ENCODE peak calls at places on chromosomes 5 and 9, in eight cellular contexts. U, W, X, V, O, J, G and Y are unnamed samples.

GRCh38 chr5:82910905-82911304 is 166.3 kb downstream of the TMEM167A start:
- DNase-seq in U (no peak), V (no peak), J (peak; percentile 21), W (no peak), X (no peak), G (no peak), O (no peak), Y (no peak)

GRCh38 chr9:24487946-24488345 is 57.8 kb downstream of the IZUMO3 start:
- DNase-seq in V (no peak), X (no peak), W (no peak), U (no peak), G (no peak), J (no peak), O (no peak), Y (no peak)

GRCh38 chr9:129929467-129930125 is 94.3 kb downstream of the USP20 start:
- DNase-seq in V (no peak), G (no peak), U (no peak), J (no peak), X (peak; percentile 57), O (no peak), W (no peak), Y (no peak)

GRCh38 chr5:170832241-170832640 is 29.6 kb upstream of the RANBP17 start:
- DNase-seq in O (no peak), U (no peak), X (no peak), W (no peak), G (no peak), J (no peak), V (no peak), Y (no peak)

GRCh38 chr9:33250458-33250995 is 10.6 kb downstream of the SPINK4 start:
- DNase-seq in U (no peak), X (peak; percentile 66), W (no peak), J (peak; percentile 44), V (no peak), O (no peak), G (no peak), Y (peak; percentile 49)

GRCh38 chr9:7360513-7360912 is 439.1 kb downstream of the DMAC1 start:
- DNase-seq in J (no peak), G (no peak), W (no peak), X (no peak), O (no peak), V (no peak), U (no peak), Y (no peak)

GRCh38 chr5:96876292-96876850 is at the start of gene ERAP2:
- DNase-seq in G (peak; percentile 76), J (peak; percentile 53), V (no peak), O (no peak), W (no peak), U (no peak), X (peak; percentile 80), Y (peak; percentile 56)

GRCh38 chr5:158289967-158290366 is 431.0 kb upstream of the CLINT1 start:
- DNase-seq in J (no peak), G (no peak), W (no peak), O (no peak), X (no peak), V (no peak), U (no peak), Y (no peak)

GRCh38 chr5:38603691-38604090 is 47.2 kb upstream of the LIFR start:
- DNase-seq in O (no peak), V (no peak), U (no peak), X (peak; percentile 82), J (peak; percentile 41), G (peak; percentile 50), W (no peak), Y (no peak)

GRCh38 chr5:149450199-149450598 is 71.1 kb upstream of the IL17B start:
- DNase-seq in U (no peak), O (peak; percentile 74), V (peak; percentile 80), W (peak; percentile 68), X (peak; percentile 75), J (peak; percentile 91), G (peak; percentile 65), Y (peak; percentile 92)

DNA sequence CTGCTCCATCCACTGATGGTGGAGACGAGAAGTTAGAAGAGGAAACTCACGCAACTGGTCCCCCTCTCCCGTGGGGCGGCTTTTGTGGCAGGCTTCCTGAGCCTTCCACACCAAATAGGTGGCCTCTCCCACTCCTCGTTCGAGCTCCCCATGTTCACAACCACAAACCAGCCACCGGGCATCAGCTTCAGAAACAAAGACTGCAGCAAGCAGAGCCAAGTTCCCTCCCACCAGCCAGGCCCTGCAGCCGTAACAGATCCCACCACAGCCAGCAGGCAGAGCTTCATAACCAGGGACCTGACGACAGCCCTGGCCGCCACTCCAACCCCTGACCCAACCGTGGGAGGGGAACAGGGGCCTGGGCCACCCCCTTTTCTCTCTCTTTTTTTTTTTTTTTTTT is 90.8 kb upstream of the LMX1B start:
- DNase-seq in G (no peak), X (no peak), V (no peak), J (no peak), W (no peak), O (no peak), U (no peak), Y (no peak)
- TF ChIP-seq CTCF in G (no peak), X (no peak), V (no peak), J (no peak), W (no peak), O (no peak), U (no peak), Y (no peak)

GRCh38 chr9:16884952-16885513 is 14.6 kb upstream of the BNC2 start:
- DNase-seq in O (no peak), U (no peak), J (peak; percentile 72), G (no peak), W (no peak), X (peak; percentile 98), V (no peak), Y (peak; percentile 61)
- H3K4me3 ChIP-seq in O (no peak overlapping the region), U (no peak overlapping the region), J (no peak overlapping the region), G (no peak overlapping the region), W (no peak overlapping the region), X (no peak overlapping the region), V (no peak overlapping the region), Y (no peak overlapping the region)

DNA sequence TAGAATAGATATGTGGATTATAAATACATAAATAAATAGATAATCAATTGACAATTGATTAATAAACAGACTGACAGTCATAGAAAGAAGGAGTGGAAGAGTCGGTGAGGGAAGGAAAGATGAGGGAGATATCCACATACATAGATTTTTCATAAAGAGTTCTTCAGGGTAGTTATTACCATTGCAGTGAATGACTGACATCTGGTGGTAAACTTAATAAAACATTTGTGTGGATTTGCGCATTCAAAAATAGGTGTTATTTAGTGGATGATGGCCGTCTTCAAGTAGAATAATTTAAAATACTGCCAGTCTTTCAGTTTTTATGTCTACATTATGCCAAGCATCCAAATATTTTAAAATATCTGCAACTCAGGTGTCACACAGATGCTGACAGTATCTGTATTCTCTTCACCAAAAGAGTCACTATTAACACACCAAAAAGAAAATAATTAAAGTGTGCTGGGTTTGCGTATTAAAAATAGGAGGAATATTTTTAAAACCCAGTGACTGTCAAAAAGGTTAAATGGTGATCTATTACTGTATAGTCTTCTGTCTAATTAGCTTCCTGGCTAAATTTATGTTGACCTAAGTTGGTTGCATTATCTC is 78.8 kb downstream of the GIN1 start:
- DNase-seq in O (no peak), U (no peak), V (no peak), X (peak; percentile 57), G (peak; percentile 65), W (no peak), J (peak; percentile 74), Y (peak; percentile 82)
- TF ChIP-seq CTCF in O (peak; percentile 38), U (peak; percentile 13), V (peak; percentile 61), X (peak; percentile 35), G (peak; percentile 33), W (peak; percentile 59), J (peak; percentile 38), Y (peak; percentile 51)

GRCh38 chr9:105710638-105711037 is 16.3 kb downstream of the TMEM38B start:
- DNase-seq in V (peak; percentile 46), U (no peak), W (no peak), O (no peak), X (no peak), G (no peak), J (no peak), Y (no peak)

GRCh38 chr9:105712297-105712696 is 18.0 kb downstream of the TMEM38B start:
- DNase-seq in W (no peak), J (no peak), G (no peak), V (no peak), U (no peak), X (no peak), O (no peak), Y (no peak)

GRCh38 chr9:105712773-105713172 is 18.4 kb downstream of the TMEM38B start:
- DNase-seq in G (no peak), V (peak; percentile 25), W (peak; percentile 42), X (no peak), U (no peak), J (no peak), O (no peak), Y (no peak)

GRCh38 chr9:105713260-105713938 is 19.1 kb downstream of the TMEM38B start:
- DNase-seq in G (no peak), U (no peak), X (no peak), J (no peak), O (no peak), V (no peak), W (no peak), Y (no peak)

GRCh38 chr9:105711867-105712266 is 17.5 kb downstream of the TMEM38B start:
- DNase-seq in O (no peak), V (peak; percentile 87), U (no peak), W (no peak), X (no peak), J (no peak), G (no peak), Y (no peak)
- H3K4me3 ChIP-seq in O (no peak overlapping the region), V (no peak overlapping the region), U (no peak overlapping the region), W (no peak overlapping the region), X (no peak overlapping the region), J (no peak overlapping the region), G (no peak overlapping the region), Y (no peak overlapping the region)

GRCh38 chr5:142926549-142926948 is 156.4 kb downstream of the ARHGAP26 start:
- DNase-seq in G (no peak), O (no peak), W (no peak), V (no peak), J (no peak), U (peak; percentile 77), X (no peak), Y (no peak)

GRCh38 chr5:142922223-142922952 is 152.2 kb downstream of the ARHGAP26 start:
- DNase-seq in W (no peak), G (peak; percentile 65), O (no peak), X (peak; percentile 62), U (no peak), V (no peak), J (peak; percentile 66), Y (peak; percentile 79)

GRCh38 chr5:142925795-142926194 is 155.6 kb downstream of the ARHGAP26 start:
- DNase-seq in V (no peak), O (no peak), U (peak; percentile 55), G (peak; percentile 81), J (peak; percentile 62), X (peak; percentile 55), W (no peak), Y (peak; percentile 75)

GRCh38 chr5:142920888-142921612 is 150.9 kb downstream of the ARHGAP26 start:
- DNase-seq in U (no peak), V (no peak), J (no peak), G (no peak), W (no peak), X (no peak), O (no peak), Y (no peak)

GRCh38 chr5:142924135-142924883 is 154.1 kb downstream of the ARHGAP26 start:
- DNase-seq in U (no peak), G (peak; percentile 38), X (peak; percentile 50), O (no peak), J (peak; percentile 35), V (no peak), W (no peak), Y (peak; percentile 46)
- TF ChIP-seq CTCF in U (no peak), G (peak; percentile 43), X (peak; percentile 55), O (no peak), J (peak; percentile 24), V (no peak), W (peak; percentile 16), Y (peak; percentile 33)

GRCh38 chr9:113621309-113621791 is 157.8 kb downstream of the RGS3 start:
- DNase-seq in W (peak; percentile 49), V (peak; percentile 60), G (peak; percentile 94), O (no peak), U (peak; percentile 39), J (peak; percentile 97), X (peak; percentile 66), Y (peak; percentile 95)
- H3K4me3 ChIP-seq in W (no peak overlapping the region), V (no peak overlapping the region), G (no peak overlapping the region), O (no peak overlapping the region), U (no peak overlapping the region), J (no peak overlapping the region), X (no peak overlapping the region), Y (no peak overlapping the region)